ENCODE peak calls at places on chromosomes 2 and 18, in five cellular contexts. J, G, K, V and C are unnamed samples.

GRCh38 chr2:203014456-203015199 is at the start of gene NBEAL1:
- DNase-seq in J (peak; percentile 100), G (peak; percentile 98), K (peak; percentile 98), V (peak; percentile 98), C (peak; percentile 99)

GRCh38 chr18:36176739-36177138 is 10.6 kb upstream of the MOCOS start:
- DNase-seq in J (peak; percentile 34), G (no peak), K (no peak), V (peak; percentile 94), C (no peak)

GRCh38 chr2:111675419-111676194 is 208.4 kb downstream of the ANAPC1 start:
- DNase-seq in J (no peak), G (no peak), K (no peak), V (no peak), C (no peak)

GRCh38 chr2:7895356-7895755 is 786.5 kb upstream of the ID2 start:
- DNase-seq in J (no peak), G (no peak), K (no peak), V (no peak), C (no peak)

GRCh38 chr2:145759228-145759940 is 1239.5 kb upstream of the ZEB2 start:
- DNase-seq in J (no peak), G (no peak), K (no peak), V (peak; percentile 41), C (no peak)

GRCh38 chr2:10913501-10914271 is 2.0 kb downstream of the KCNF1 start:
- DNase-seq in J (no peak), G (no peak), K (no peak), V (no peak), C (no peak)

GRCh38 chr2:168545439-168546082 is 89.5 kb downstream of the CERS6 start:
- DNase-seq in J (peak; percentile 88), G (no peak), K (no peak), V (peak; percentile 96), C (no peak)

GRCh38 chr2:193793914-193794313 is 1599.2 kb upstream of the TMEFF2 start:
- DNase-seq in J (no peak), G (no peak), K (no peak), V (peak; percentile 55), C (no peak)

GRCh38 chr2:215529271-215529670 is 93.4 kb upstream of the FN1 start:
- DNase-seq in J (peak; percentile 76), G (no peak), K (no peak), V (peak; percentile 84), C (no peak)

GRCh38 chr2:189369566-189369965 is 71.7 kb upstream of the WDR75 start:
- DNase-seq in J (peak; percentile 53), G (no peak), K (no peak), V (peak; percentile 80), C (no peak)

GRCh38 chr2:84435331-84436081 is 23.6 kb downstream of the SUCLG1 start:
- DNase-seq in J (peak; percentile 79), G (peak; percentile 15), K (no peak), V (peak; percentile 83), C (no peak)

GRCh38 chr18:48938827-48939367 is 11.9 kb downstream of the SMAD7 start:
- DNase-seq in J (no peak), G (no peak), K (no peak), V (peak; percentile 52), C (no peak)

GRCh38 chr18:13437034-13437433 is 218.5 kb downstream of the LDLRAD4 start:
- DNase-seq in J (no peak), G (no peak), K (no peak), V (peak; percentile 36), C (peak; percentile 56)

GRCh38 chr2:149885468-149885867 is 297.9 kb upstream of the MMADHC start:
- DNase-seq in J (no peak), G (no peak), K (no peak), V (no peak), C (no peak)

GRCh38 chr2:227848586-227848985 is 22.8 kb upstream of the DAW1 start:
- DNase-seq in J (no peak), G (no peak), K (peak; percentile 16), V (no peak), C (no peak)

GRCh38 chr2:200913654-200914053 is 24.5 kb downstream of the NIF3L1 start:
- DNase-seq in J (no peak), G (no peak), K (no peak), V (peak; percentile 60), C (no peak)

GRCh38 chr2:200905618-200906296 is 16.6 kb downstream of the NIF3L1 start:
- DNase-seq in J (peak; percentile 75), G (peak; percentile 69), K (peak; percentile 54), V (peak; percentile 37), C (peak; percentile 77)

DNA sequence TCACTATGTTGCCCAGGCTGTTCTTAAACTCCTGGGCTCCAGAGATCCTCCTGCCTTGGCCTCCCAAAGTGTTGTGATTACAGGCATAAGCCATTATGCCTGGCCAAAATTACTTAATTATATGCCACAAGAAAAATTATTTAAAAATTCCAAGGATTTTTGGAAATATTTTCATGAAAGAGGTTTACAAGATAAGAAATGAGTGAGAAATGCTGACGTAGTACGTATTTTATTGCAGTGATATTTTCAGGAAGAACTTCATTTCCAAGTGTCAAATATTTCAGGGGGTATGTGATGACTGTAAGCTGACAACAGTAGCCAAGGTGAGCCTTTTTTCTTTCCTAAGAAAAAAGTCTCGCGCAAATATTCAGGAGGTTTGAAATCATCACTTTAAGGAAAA is 20.8 kb downstream of the NIF3L1 start:
- DNase-seq in J (no peak), G (no peak), K (no peak), V (no peak), C (no peak)
- H3K36me3 ChIP-seq in J (peaks cover 8% of the 10 kb centered on the region), G (peaks cover 64% of the 10 kb centered on the region), K (peaks cover 6% of the 10 kb centered on the region), V (peaks cover 33% of the 10 kb centered on the region), C (peaks cover 89% of the 10 kb centered on the region)

GRCh38 chr2:12456293-12457151 is 260.2 kb upstream of the TRIB2 start:
- DNase-seq in J (peak; percentile 100), G (peak; percentile 88), K (peak; percentile 88), V (peak; percentile 98), C (peak; percentile 95)
- H3K4me3 ChIP-seq in J (no peak overlapping the region), G (peak overlapping the region; percentile 46), K (no peak overlapping the region), V (peak overlapping the region; percentile 25), C (peak overlapping the region; percentile 24)

DNA sequence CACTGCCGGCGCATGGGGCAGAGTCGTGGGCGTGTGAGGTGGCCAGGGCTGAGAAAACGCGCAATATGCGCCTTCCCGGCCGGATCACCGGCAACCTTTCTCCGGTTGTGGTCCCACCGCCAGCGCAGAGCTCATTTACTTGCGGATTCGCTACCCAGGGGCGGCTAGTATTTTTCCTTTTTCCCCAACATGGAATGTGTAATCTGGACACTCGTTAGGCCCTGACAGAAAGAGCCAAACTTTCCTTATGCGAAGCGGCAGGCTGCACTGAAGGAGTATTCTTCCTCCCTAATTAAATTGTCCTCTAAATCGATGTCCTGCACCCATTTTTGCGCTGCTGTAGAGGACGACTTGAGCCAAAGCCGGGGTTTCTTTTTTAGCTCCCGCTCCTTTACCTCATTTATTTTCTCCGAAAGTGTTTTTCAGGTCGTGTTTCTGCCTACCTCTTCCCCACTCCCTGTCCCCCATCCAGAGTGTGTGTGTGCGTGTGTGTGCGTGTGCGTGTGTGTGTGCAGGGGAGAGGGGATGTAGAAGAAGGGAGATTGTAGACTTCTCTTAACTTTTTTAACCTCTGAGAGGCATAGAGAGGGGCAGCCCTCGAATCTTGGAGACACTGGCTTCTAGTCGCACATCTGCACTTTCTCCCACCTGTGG is 2.7 kb downstream of the OTX1 start:
- DNase-seq in J (no peak), G (no peak), K (no peak), V (no peak), C (no peak)
- H3K36me3 ChIP-seq in J (no peaks in the 10 kb centered on the region), G (no peaks in the 10 kb centered on the region), K (no peaks in the 10 kb centered on the region), V (no peaks in the 10 kb centered on the region), C (no peaks in the 10 kb centered on the region)

DNA sequence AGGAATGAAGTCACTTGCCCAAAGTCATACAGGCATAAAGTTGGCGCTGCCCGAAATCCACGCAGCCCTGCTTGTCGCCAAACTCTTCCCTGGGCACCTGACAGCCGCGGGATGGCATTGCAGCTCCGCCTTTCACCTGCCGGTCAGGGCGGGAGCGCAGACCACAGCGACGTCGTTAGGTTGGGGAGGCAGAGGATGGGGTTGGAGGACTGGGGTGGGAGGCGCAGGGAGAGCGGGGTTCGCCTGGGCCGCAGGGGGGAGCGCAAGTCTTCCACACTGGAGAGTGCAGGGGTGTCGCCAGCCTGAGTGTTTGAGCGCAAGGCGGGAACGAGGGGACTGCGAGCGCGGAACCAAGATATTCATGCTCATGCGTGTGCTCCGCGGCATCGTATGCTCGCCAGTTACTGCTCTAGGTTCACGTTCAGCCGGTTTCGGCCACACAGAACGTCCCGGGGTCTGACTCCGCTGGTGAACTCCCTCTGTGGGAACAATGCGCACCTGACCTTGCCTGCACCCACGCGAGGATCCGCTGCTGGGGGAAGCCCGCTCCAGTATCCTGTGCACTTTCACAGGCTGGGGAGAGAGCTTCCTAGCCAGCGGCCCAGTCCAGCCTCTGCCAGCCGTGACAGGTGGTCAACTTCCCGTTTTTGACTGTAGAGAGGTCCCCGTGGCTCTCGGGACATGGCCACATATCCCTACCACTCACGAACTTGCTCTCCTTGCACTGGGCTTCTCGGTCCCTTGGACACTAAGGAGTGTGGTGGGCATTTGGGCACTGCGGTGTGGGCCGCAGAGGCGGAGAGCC is 767 bp upstream of the NPPC start:
- DNase-seq in J (no peak), G (no peak), K (peak; percentile 23), V (no peak), C (peak; percentile 42)
- H3K4me3 ChIP-seq in J (no peak overlapping the region), G (peak overlapping the region; percentile 71), K (peak overlapping the region; percentile 28), V (peak overlapping the region; percentile 33), C (peak overlapping the region; percentile 50)

DNA sequence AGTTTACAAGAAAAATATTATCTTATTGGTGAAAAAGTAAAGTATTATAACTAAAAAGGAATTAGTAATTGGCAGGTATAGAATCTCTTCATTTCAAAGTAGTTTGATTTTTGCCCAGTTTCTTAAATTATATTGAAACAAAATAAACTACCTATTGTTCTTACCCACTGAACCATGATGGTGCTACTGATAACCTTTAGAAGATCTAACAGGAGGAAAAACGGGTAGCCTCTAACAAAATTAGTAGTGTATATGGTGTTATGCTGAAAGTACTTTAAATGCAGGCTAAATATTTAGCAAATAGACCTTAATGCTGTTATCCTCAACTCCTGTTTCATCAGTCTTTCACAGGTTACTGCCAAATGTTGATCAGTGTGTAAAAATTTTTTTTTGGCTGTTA is 19.1 kb downstream of the MRPS9 start:
- DNase-seq in J (no peak), G (no peak), K (no peak), V (no peak), C (no peak)
- H3K36me3 ChIP-seq in J (no peaks in the 10 kb centered on the region), G (peaks cover 2% of the 10 kb centered on the region), K (no peaks in the 10 kb centered on the region), V (no peaks in the 10 kb centered on the region), C (peaks cover 4% of the 10 kb centered on the region)

DNA sequence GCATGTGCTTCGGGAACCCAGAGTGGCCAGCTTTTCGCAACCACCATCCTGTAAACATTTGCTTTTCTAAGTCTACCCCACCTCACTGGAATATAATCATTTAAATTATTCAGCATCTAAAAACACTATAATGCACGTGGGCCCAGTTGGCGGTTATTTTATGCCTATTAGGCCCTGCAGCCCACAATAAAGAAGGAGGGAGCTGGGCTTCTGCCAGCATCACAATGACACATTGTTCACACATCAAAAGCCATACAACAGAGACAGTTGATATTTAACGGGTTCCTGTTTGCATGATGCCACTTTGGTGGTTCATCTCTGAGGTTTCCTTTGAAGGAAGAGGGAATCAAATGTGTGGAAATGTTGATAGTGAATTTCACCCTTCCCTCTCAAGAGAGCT is 916.0 kb upstream of the CELF4 start:
- DNase-seq in J (no peak), G (no peak), K (no peak), V (no peak), C (no peak)
- H3K4me3 ChIP-seq in J (no peak overlapping the region), G (no peak overlapping the region), K (no peak overlapping the region), V (no peak overlapping the region), C (no peak overlapping the region)

GRCh38 chr2:201628545-201628944 is 14.8 kb downstream of the TMEM237 start:
- DNase-seq in J (no peak), G (no peak), K (no peak), V (peak; percentile 52), C (no peak)
- H3K36me3 ChIP-seq in J (peaks cover 6% of the 10 kb centered on the region), G (peaks cover 62% of the 10 kb centered on the region), K (no peaks in the 10 kb centered on the region), V (peaks cover 71% of the 10 kb centered on the region), C (peaks cover 53% of the 10 kb centered on the region)

GRCh38 chr2:44805836-44806235 is 135.7 kb upstream of the SIX3 start:
- DNase-seq in J (no peak), G (no peak), K (no peak), V (no peak), C (no peak)
- H3K4me3 ChIP-seq in J (no peak overlapping the region), G (no peak overlapping the region), K (no peak overlapping the region), V (no peak overlapping the region), C (no peak overlapping the region)